ENCODE peak calls at places on chromosomes 4 and X, in seven cellular contexts. Q is brain microvascular endothelial cell, B is tibial nerve, N is upper lobe of right lung, K is AG09309, V is dorsolateral prefrontal cortex, F is Karpas-422. C is an unnamed sample.

GRCh38 chr4:176236909-176237308 is 32.1 kb downstream of the ASB5 start:
- DNase-seq in Q (peak), B (no peak), N (no peak), K (no peak), V (no peak), F (no peak), C (peak)

GRCh38 chr4:8507251-8507570 is 66.6 kb downstream of the TRMT44 start:
- DNase-seq in Q (peak), B (no peak), N (no peak), K (no peak), V (no peak), F (no peak), C (peak)

GRCh38 chr4:41154814-41155177 is 59.5 kb downstream of the APBB2 start:
- DNase-seq in Q (no peak), B (no peak), N (no peak), K (no peak), V (peak), F (no peak), C (no peak)

GRCh38 chr4:122625156-122625555 is 4.3 kb upstream of the IL21 start:
- DNase-seq in Q (peak), B (no peak), N (no peak), K (no peak), V (no peak), F (no peak), C (peak)

GRCh38 chr4:143232277-143232676 is 47.6 kb downstream of the USP38 start:
- DNase-seq in Q (no peak), B (no peak), N (no peak), K (no peak), V (no peak), F (no peak), C (no peak)

GRCh38 chr4:141213550-141213991 is 7.1 kb upstream of the ZNF330 start:
- DNase-seq in Q (no peak), B (no peak), N (peak), K (no peak), V (no peak), F (no peak), C (no peak)

GRCh38 chr4:78059524-78059889 is 2.4 kb downstream of the FRAS1 start:
- DNase-seq in Q (peak), B (no peak), N (no peak), K (no peak), V (no peak), F (no peak), C (peak)

GRCh38 chr4:76458829-76459228 is 23.8 kb downstream of the SHROOM3 start:
- DNase-seq in Q (no peak), B (no peak), N (no peak), K (no peak), V (no peak), F (no peak), C (no peak)

GRCh38 chr4:38322709-38323108 is 341.3 kb upstream of the KLF3 start:
- DNase-seq in Q (peak), B (no peak), N (no peak), K (peak), V (no peak), F (no peak), C (peak)

GRCh38 chr4:2289311-2289954 is 27.5 kb upstream of the MXD4 start:
- DNase-seq in Q (no peak), B (peak), N (peak), K (no peak), V (no peak), F (no peak), C (no peak)

GRCh38 chrX:110985470-110985869 is 110.5 kb upstream of the PAK3 start:
- DNase-seq in Q (no peak), B (no peak), N (no peak), K (no peak), V (no peak), F (no peak), C (no peak)

GRCh38 chrX:2584659-2585470 is 84.1 kb upstream of the DHRSX start:
- DNase-seq in Q (no peak), B (no peak), N (no peak), K (no peak), V (no peak), F (no peak), C (no peak)

GRCh38 chr4:94961420-94961819 is 203.7 kb downstream of the BMPR1B start:
- DNase-seq in Q (peak), B (no peak), N (no peak), K (no peak), V (no peak), F (no peak), C (peak)

GRCh38 chr4:114458728-114459127 is 139.9 kb upstream of the UGT8 start:
- DNase-seq in Q (no peak), B (no peak), N (no peak), K (no peak), V (no peak), F (no peak), C (no peak)

GRCh38 chr4:11769425-11769824 is 340.7 kb upstream of the HS3ST1 start:
- DNase-seq in Q (peak), B (no peak), N (no peak), K (no peak), V (no peak), F (no peak), C (peak)

GRCh38 chr4:2036866-2037265 is 22.3 kb upstream of the NAT8L start:
- DNase-seq in Q (no peak), B (no peak), N (no peak), K (no peak), V (no peak), F (peak), C (no peak)

GRCh38 chr4:40314951-40315350 is 20.2 kb upstream of the CHRNA9 start:
- DNase-seq in Q (no peak), B (no peak), N (no peak), K (no peak), V (no peak), F (no peak), C (peak)

GRCh38 chr4:71189471-71189870 is 149.3 kb upstream of the SLC4A4 start:
- DNase-seq in Q (peak), B (no peak), N (no peak), K (no peak), V (no peak), F (no peak), C (no peak)

GRCh38 chr4:169438057-169438480 is 167.3 kb upstream of the SH3RF1 start:
- DNase-seq in Q (no peak), B (no peak), N (no peak), K (no peak), V (no peak), F (no peak), C (no peak)

GRCh38 chr4:18075823-18076433 is 54.4 kb upstream of the LCORL start:
- DNase-seq in Q (no peak), B (no peak), N (no peak), K (no peak), V (no peak), F (peak), C (peak)

GRCh38 chr4:70518716-70519115 is 347 bp downstream of the AMTN start:
- DNase-seq in Q (no peak), B (no peak), N (no peak), K (no peak), V (no peak), F (no peak), C (no peak)

GRCh38 chr4:41125558-41126311 is 88.6 kb downstream of the APBB2 start:
- DNase-seq in Q (no peak), B (no peak), N (no peak), K (no peak), V (no peak), F (no peak), C (no peak)

GRCh38 chr4:1315838-1316536 is 26.3 kb downstream of the MAEA start:
- DNase-seq in Q (no peak), B (no peak), N (no peak), K (no peak), V (no peak), F (no peak), C (no peak)

GRCh38 chrX:12304261-12304660 is 166.0 kb downstream of the FRMPD4 start:
- DNase-seq in Q (peak), B (no peak), N (no peak), K (peak), V (no peak), F (peak), C (peak)

GRCh38 chrX:130091976-130092522 is 18.2 kb downstream of the ELF4 start:
- DNase-seq in Q (no peak), B (no peak), N (peak), K (no peak), V (no peak), F (peak), C (no peak)

GRCh38 chr4:126233483-126233882 is 918.7 kb downstream of the FAT4 start:
- DNase-seq in Q (no peak), B (no peak), N (no peak), K (no peak), V (no peak), F (no peak), C (no peak)

GRCh38 chr4:22233257-22233656 is 282.6 kb downstream of the ADGRA3 start:
- DNase-seq in Q (no peak), B (no peak), N (no peak), K (no peak), V (no peak), F (no peak), C (no peak)

GRCh38 chrX:120380699-120381098 is 18.8 kb downstream of the ATP1B4 start:
- DNase-seq in Q (no peak), B (no peak), N (no peak), K (no peak), V (no peak), F (peak), C (peak)

GRCh38 chr4:155569960-155570515 is 96.6 kb upstream of the GUCY1A1 start:
- DNase-seq in Q (no peak), B (no peak), N (no peak), K (peak), V (no peak), F (peak), C (peak)

GRCh38 chrX:2703991-2704369 is 12.9 kb downstream of the CD99 start:
- DNase-seq in Q (no peak), B (no peak), N (no peak), K (no peak), V (no peak), F (peak), C (peak)

GRCh38 chrX:107537815-107538214 is 88.4 kb downstream of the FRMPD3 start:
- DNase-seq in Q (peak), B (no peak), N (no peak), K (no peak), V (no peak), F (peak), C (peak)

GRCh38 chrX:117969782-117970181 is 146.8 kb downstream of the KLHL13 start:
- DNase-seq in Q (no peak), B (no peak), N (no peak), K (no peak), V (no peak), F (no peak), C (no peak)

GRCh38 chr4:25859429-25860148 is 3.2 kb downstream of the SEL1L3 start:
- DNase-seq in Q (no peak), B (no peak), N (no peak), K (no peak), V (no peak), F (peak), C (no peak)

GRCh38 chr4:126427781-126428360 is 1113.1 kb downstream of the FAT4 start:
- DNase-seq in Q (no peak), B (no peak), N (no peak), K (no peak), V (no peak), F (no peak), C (no peak)

GRCh38 chr4:169079942-169080827 is 70.1 kb upstream of the CBR4 start:
- DNase-seq in Q (peak), B (peak), N (peak), K (no peak), V (no peak), F (no peak), C (peak)

GRCh38 chr4:41067369-41067768 is 147.0 kb downstream of the APBB2 start:
- DNase-seq in Q (no peak), B (no peak), N (no peak), K (no peak), V (no peak), F (no peak), C (peak)

GRCh38 chr4:42397256-42397634 is at the start of gene SHISA3:
- DNase-seq in Q (no peak), B (no peak), N (no peak), K (no peak), V (no peak), F (no peak), C (peak)

GRCh38 chr4:149077142-149077541 is 634.9 kb upstream of the NR3C2 start:
- DNase-seq in Q (no peak), B (no peak), N (no peak), K (no peak), V (no peak), F (no peak), C (no peak)

GRCh38 chrX:150060406-150060805 is 122.1 kb upstream of the EOLA2 start:
- DNase-seq in Q (peak), B (no peak), N (no peak), K (no peak), V (no peak), F (no peak), C (peak)

GRCh38 chrX:40176979-40177430 is 79.2 kb upstream of the BCOR start:
- DNase-seq in Q (no peak), B (no peak), N (no peak), K (no peak), V (no peak), F (no peak), C (no peak)
- H3K4me3 ChIP-seq in Q (peak), B (peak), N (peak), K (peak), V (peak), F (peak), C (no peak)

GRCh38 chrX:71604796-71605568 is 13.3 kb downstream of the CXCR3 start:
- DNase-seq in Q (no peak), B (no peak), N (no peak), K (no peak), V (no peak), F (no peak), C (no peak)

GRCh38 chrX:71609095-71609750 is 9.1 kb downstream of the CXCR3 start:
- DNase-seq in Q (no peak), B (no peak), N (no peak), K (no peak), V (no peak), F (no peak), C (no peak)

GRCh38 chrX:71604141-71604540 is 14.2 kb downstream of the CXCR3 start:
- DNase-seq in Q (peak), B (no peak), N (no peak), K (peak), V (no peak), F (no peak), C (peak)

GRCh38 chrX:71607488-71607887 is 10.8 kb downstream of the CXCR3 start:
- DNase-seq in Q (no peak), B (no peak), N (no peak), K (no peak), V (no peak), F (no peak), C (no peak)

DNA sequence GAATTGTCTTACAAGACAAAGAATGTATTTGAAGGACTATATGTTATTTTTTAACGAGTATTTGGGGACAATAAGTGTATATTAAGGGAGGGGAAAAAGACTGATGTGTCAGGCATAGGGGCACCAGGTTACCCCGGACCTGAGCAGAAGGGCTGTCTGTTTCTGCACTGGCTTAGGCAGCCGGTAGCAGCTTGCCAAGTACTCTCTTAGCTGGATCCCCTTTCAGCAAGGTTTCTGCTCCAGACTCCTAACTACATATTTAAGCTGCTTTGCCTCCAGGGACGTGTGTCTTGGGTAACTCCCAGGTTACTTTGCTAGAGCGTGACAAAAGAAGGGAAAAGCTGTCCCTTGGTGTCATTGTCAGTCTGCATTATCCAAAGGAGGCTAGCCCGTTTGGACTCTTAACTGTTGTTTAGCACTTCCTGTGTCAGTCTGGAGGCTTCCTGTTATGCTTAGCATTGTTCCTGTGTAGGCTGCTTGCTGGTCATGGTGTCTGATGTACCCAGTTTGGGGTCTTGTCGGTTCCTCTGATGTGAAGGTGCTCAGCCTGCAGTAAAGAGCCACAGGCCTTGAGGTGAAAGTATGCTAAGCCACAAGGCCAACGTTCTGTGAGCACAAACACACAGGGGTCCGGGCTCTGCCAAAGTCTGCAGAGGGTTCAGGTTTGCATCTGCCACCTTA is 11.6 kb downstream of the CXCR3 start:
- DNase-seq in Q (no peak), B (no peak), N (no peak), K (no peak), V (no peak), F (no peak), C (no peak)
- H3K4me3 ChIP-seq in Q (no peak), B (no peak), N (no peak), K (no peak), V (no peak), F (no peak), C (no peak)

DNA sequence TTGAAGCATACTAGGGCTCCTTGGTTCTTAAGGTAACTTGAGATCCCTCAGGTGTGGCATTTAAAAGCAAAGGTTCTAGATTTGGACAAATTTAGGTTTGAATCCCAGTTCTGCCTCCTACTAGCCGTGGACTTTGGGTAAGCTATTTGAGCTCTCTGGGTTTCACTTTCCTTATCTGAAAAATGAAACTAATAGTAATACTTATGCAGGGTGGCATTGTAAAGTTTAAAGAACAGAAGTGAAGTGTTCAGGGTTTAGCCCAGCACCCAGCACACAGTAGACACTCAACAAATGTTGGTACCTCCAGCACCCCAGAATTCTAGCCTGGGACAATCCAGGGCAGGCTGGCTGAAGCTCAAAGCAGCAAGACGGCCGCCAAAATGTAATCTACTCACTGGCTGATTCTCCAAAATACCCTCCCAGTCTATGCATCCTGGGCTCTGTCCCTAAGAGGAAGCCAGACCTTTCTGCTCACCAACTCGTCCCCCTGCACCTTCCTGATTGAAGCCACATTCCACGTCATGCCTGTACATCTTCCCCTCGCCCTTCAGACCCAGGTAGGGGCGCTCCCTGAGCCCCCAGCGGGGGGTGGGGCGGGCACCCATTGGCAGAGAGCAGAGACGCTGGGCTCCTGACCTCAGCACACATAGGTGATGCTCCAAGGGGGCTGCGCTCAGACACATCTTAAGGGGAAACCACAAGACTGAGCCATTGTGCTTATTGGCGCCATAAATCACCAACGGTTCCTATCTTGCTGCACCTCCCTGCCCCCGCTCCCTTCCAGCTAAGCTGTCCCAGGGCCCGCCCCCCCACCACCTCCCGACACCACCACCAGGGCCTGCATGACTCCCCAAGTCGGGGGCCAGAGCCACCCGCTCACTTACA is 160.6 kb downstream of the BCOR start:
- DNase-seq in Q (no peak), B (no peak), N (no peak), K (no peak), V (no peak), F (no peak), C (no peak)
- H3K4me3 ChIP-seq in Q (no peak), B (no peak), N (no peak), K (no peak), V (no peak), F (no peak), C (no peak)

DNA sequence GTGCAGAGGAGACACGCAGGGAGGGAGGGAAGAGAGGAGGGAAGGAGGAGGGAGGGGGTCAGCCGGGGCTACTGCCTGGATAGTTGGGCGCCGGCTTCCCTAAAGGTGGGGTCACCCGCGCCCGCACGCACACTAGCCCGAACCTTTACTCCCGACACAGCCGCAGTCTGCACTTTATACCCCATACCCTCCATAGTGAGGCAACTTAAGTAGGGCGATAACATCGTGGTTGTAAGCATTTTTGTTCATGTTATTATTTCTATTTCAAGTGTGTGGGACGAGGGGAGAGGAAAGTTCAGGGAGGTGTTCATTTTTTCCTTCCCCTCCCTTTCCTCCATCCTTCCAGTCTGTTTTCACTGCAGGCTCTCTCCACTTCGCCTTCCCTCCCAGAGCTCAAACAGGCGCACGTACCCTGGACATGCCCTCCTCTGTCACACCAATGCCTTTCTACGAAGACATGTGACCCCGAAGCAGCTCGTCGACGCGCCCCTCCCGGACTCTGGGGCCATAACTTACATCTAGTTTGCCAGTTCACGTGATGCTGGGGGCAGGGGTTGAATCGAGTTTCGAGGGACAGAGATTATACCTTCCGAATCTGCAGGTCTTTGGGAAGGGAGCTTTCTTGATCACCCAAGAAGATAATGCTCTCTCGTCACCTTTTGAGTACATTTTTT is at the start of gene PRKG2:
- DNase-seq in Q (peak), B (no peak), N (peak), K (no peak), V (no peak), F (no peak), C (no peak)
- H3K4me3 ChIP-seq in Q (peak), B (peak), N (peak), K (peak), V (peak), F (no peak), C (peak)

GRCh38 chrX:15882704-15883539 is 28.3 kb upstream of the AP1S2 start:
- DNase-seq in Q (peak), B (no peak), N (no peak), K (no peak), V (no peak), F (peak), C (peak)
- H3K4me3 ChIP-seq in Q (no peak), B (no peak), N (no peak), K (no peak), V (no peak), F (peak), C (no peak)

DNA sequence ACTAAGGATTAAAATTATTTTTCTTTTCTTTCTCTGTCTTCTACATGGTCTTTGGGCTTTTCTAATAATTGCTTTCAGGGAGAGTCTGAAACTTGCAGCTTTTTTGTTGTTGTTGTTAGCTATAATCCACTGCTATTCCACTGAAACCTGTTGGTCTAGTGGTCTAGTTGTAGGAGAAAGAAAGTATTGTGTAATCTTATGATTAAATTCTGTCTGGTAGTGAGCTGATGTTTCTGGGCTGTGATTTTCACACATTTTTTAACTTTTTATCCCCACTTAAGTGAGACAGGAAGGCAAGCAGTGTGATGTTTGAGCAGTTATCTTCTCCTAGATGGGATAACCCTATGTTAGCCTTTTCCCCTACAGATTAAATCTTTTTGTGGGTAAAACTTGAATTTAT is 825.2 kb downstream of the PCDH7 start:
- DNase-seq in Q (no peak), B (no peak), N (no peak), K (no peak), V (no peak), F (no peak), C (no peak)
- H3K4me3 ChIP-seq in Q (no peak), B (no peak), N (no peak), K (no peak), V (no peak), F (no peak), C (no peak)